ENCODE peak calls at places on chromosomes 3 and 15, in four cellular contexts. T is fibroblast of lung, Y is WTC11, L is foreskin fibroblast. D is an unnamed sample.

GRCh38 chr3:150242220-150242938 is 165.7 kb upstream of the TSC22D2 start:
- DNase-seq in T (peak), Y (no peak), L (peak), D (no peak)

GRCh38 chr3:177778633-177779032 is 581.4 kb upstream of the TBL1XR1 start:
- DNase-seq in T (no peak), Y (no peak), L (no peak), D (no peak)

GRCh38 chr3:105862217-105862616 is 6.6 kb downstream of the CBLB start:
- DNase-seq in T (no peak), Y (no peak), L (no peak), D (no peak)

GRCh38 chr3:131730581-131730980 is 227.8 kb upstream of the MRPL3 start:
- DNase-seq in T (no peak), Y (no peak), L (peak), D (no peak)

GRCh38 chr15:74053497-74053896 is 28.9 kb downstream of the GOLGA6A start:
- DNase-seq in T (no peak), Y (no peak), L (no peak), D (no peak)

GRCh38 chr3:28317438-28318022 is 31.0 kb upstream of the ZCWPW2 start:
- DNase-seq in T (peak), Y (no peak), L (peak), D (no peak)

GRCh38 chr15:77988386-77989301 is 88.9 kb downstream of the TBC1D2B start:
- DNase-seq in T (no peak), Y (no peak), L (no peak), D (no peak)

GRCh38 chr15:31552482-31553099 is 226.0 kb downstream of the KLF13 start:
- DNase-seq in T (peak), Y (no peak), L (no peak), D (no peak)

GRCh38 chr3:194906970-194907629 is 221.4 kb downstream of the FAM43A start:
- DNase-seq in T (no peak), Y (no peak), L (no peak), D (no peak)

GRCh38 chr3:140467104-140467577 is 210.7 kb upstream of the TRIM42 start:
- DNase-seq in T (peak), Y (no peak), L (no peak), D (no peak)

GRCh38 chr3:101703169-101703568 is 16.7 kb upstream of the RPL24 start:
- DNase-seq in T (peak), Y (no peak), L (no peak), D (no peak)

GRCh38 chr15:73982251-73982962 is 9.7 kb downstream of the STOML1 start:
- DNase-seq in T (peak), Y (no peak), L (peak), D (no peak)

GRCh38 chr15:57772223-57772957 is 65.9 kb downstream of the POLR2M start:
- DNase-seq in T (peak), Y (no peak), L (peak), D (no peak)

GRCh38 chr3:50651445-50651844 is 23.3 kb upstream of the DOCK3 start:
- DNase-seq in T (no peak), Y (no peak), L (no peak), D (no peak)

GRCh38 chr3:50655009-50655830 is 19.5 kb upstream of the DOCK3 start:
- DNase-seq in T (no peak), Y (no peak), L (peak), D (no peak)

GRCh38 chr3:50654196-50654595 is 20.5 kb upstream of the DOCK3 start:
- DNase-seq in T (no peak), Y (no peak), L (no peak), D (no peak)

GRCh38 chr3:50651875-50652529 is 22.7 kb upstream of the DOCK3 start:
- DNase-seq in T (no peak), Y (peak), L (no peak), D (no peak)

GRCh38 chr3:50652709-50653108 is 22.0 kb upstream of the DOCK3 start:
- DNase-seq in T (no peak), Y (peak), L (no peak), D (no peak)
- TF ChIP-seq CTCF in T (peak), Y (peak), L (peak), D (peak)

DNA sequence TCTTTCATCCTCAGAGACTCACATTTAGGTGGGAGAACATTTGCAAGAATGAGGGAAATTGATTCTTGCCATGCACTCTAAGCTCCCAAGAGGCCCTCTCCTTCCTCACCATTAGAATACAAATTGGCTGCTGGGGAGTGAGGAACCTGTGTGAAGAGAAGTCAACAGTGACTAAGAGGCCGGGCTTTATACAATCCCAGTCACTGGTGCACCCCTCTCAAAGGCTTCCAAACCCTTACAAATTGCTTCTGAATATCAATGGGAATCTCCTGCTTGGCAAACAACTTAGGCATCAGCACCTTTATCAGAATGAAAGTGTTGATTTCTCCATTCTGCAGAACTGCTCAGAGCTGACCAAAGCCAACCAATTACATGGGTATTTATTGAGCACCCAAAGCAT is 16.5 kb upstream of the RGMA start:
- DNase-seq in T (no peak), Y (no peak), L (no peak), D (no peak)
- TF ChIP-seq CTCF in T (no peak), Y (no peak), L (no peak), D (no peak)

GRCh38 chr3:183592820-183593219 is 37.3 kb upstream of the KLHL6 start:
- DNase-seq in T (no peak), Y (no peak), L (no peak), D (no peak)

GRCh38 chr3:183590442-183590841 is 34.9 kb upstream of the KLHL6 start:
- DNase-seq in T (no peak), Y (no peak), L (no peak), D (no peak)

GRCh38 chr3:183587337-183587736 is 31.8 kb upstream of the KLHL6 start:
- DNase-seq in T (no peak), Y (no peak), L (no peak), D (no peak)

GRCh38 chr3:183594636-183595035 is 39.1 kb upstream of the KLHL6 start:
- DNase-seq in T (no peak), Y (no peak), L (no peak), D (no peak)

DNA sequence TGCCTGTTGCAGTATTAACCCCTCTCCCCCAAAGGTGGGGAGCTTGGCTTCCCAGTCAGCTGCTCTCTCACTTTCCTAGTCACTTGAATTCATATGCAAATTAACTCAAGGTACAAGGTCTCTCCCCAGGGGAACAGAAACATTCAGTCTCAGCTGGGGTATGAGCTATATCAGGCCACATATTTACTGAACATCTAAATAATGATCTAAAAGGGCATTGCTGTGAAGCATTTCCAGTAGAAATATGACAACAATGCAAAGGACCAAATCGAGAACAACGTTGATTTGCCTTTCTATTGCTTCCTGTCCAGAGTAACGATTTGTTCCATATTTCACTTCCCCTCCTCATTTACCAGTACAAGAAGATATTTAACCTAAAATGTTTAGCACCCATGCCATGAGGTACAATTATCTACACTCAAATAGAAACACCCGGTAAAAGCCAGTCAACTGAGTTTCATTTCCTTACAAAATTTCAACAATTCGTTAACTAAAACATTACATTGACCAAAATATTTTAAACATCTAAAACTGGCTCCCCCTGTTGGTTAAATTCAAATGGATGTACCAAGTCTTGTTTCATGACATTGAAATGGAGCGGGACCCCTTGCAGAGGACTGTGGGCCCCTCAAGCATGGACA is 36.5 kb upstream of the KLHL6 start:
- DNase-seq in T (no peak), Y (no peak), L (no peak), D (no peak)
- TF ChIP-seq CTCF in T (peak), Y (no peak), L (peak), D (peak)

GRCh38 chr3:124108446-124108845 is 116.5 kb upstream of the ROPN1 start:
- DNase-seq in T (no peak), Y (no peak), L (no peak), D (no peak)
- TF ChIP-seq CTCF in T (no peak), Y (no peak), L (no peak), D (no peak)

GRCh38 chr15:92900712-92901052 is 558 bp downstream of the CHD2 start:
- DNase-seq in T (no peak), Y (no peak), L (no peak), D (no peak)

GRCh38 chr15:92897620-92898019 is 2.5 kb upstream of the CHD2 start:
- DNase-seq in T (no peak), Y (no peak), L (no peak), D (no peak)

GRCh38 chr15:92899910-92900711 is at the start of gene CHD2:
- DNase-seq in T (peak), Y (peak), L (peak), D (no peak)

GRCh38 chr15:92901053-92901761 is 1.1 kb downstream of the CHD2 start:
- DNase-seq in T (no peak), Y (no peak), L (no peak), D (no peak)

DNA sequence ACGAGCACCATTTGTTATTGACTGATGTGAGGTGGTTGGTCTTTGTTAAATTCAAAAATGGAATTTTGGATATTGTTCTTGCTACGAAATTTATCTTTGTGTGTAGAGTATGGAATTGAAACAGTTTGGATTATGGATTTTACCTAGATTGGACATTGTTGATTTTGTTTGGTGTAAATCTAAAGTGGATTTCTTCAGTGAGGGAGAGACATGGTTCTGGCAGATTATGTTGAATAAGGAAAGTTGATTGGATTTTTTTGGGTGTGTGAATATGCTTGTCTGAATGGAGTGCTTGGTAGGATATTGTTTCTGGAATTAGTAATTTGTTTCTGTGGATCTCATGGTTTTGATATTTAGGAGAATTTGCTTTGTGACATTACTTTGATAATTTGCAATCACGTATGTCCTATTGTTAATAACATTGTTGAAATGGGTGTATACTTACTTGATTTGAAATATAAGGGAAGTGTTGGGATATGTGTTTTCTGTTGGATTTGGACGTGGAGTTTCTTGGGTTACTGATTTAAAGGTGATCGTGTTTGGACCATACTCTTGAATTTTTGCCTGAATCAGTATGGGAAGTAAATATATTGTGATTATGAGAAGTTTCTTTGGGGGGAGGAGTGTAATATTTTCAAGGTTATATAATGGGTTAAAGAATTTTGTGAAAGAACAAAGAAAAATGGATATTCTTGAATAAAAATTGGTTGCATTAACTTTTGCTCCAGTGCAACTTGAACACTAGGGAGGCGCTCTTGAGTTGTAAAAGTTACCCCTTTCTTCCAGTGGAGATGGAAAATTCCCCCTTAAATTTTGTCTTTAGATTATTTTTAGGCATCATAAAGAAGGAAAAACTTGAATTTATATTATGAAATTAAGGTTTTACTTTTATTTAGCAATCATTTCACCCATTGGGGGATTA is 875 bp upstream of the CHD2 start:
- DNase-seq in T (no peak), Y (no peak), L (peak), D (no peak)
- TF ChIP-seq CTCF in T (peak), Y (peak), L (peak), D (peak)

GRCh38 chr3:110491413-110491812 is 580.2 kb upstream of the NECTIN3 start:
- DNase-seq in T (no peak), Y (no peak), L (no peak), D (no peak)

GRCh38 chr3:110495201-110495927 is 576.3 kb upstream of the NECTIN3 start:
- DNase-seq in T (no peak), Y (peak), L (no peak), D (no peak)

GRCh38 chr3:110494728-110495127 is 576.9 kb upstream of the NECTIN3 start:
- DNase-seq in T (no peak), Y (no peak), L (no peak), D (no peak)

GRCh38 chr3:110487840-110488239 is 583.8 kb upstream of the NECTIN3 start:
- DNase-seq in T (no peak), Y (no peak), L (no peak), D (no peak)

GRCh38 chr3:110493752-110494151 is 577.9 kb upstream of the NECTIN3 start:
- DNase-seq in T (no peak), Y (no peak), L (no peak), D (no peak)
- TF ChIP-seq CTCF in T (no peak), Y (no peak), L (no peak), D (no peak)

DNA sequence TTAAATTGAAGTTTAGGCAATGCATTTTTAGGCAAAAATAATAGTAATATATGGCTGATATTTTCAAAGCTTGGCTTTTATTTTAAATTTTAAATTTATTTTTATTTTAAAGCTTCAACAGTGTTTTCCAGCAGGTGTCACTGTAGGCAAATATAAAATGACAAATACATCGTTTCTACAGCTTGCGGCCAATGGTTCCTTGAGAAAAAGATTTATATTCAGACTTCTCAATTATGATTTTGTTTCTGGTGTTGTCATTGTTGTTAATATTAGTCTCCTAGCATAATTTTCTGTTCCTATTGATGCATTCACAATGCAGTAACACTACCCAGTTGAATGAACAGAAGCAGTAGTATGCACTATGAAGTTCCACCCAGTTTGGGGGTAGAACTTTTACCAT is 220.7 kb upstream of the DNAJC19 start:
- DNase-seq in T (peak), Y (no peak), L (no peak), D (no peak)
- TF ChIP-seq CTCF in T (no peak), Y (no peak), L (no peak), D (peak)

GRCh38 chr3:157119369-157119951 is 40.5 kb downstream of the CCNL1 start:
- DNase-seq in T (no peak), Y (no peak), L (no peak), D (no peak)

GRCh38 chr3:157117875-157118654 is 41.9 kb downstream of the CCNL1 start:
- DNase-seq in T (no peak), Y (no peak), L (no peak), D (no peak)

GRCh38 chr3:157122116-157122515 is 37.8 kb downstream of the CCNL1 start:
- DNase-seq in T (peak), Y (no peak), L (peak), D (no peak)

GRCh38 chr3:157121522-157121921 is 38.4 kb downstream of the CCNL1 start:
- DNase-seq in T (no peak), Y (no peak), L (no peak), D (no peak)

GRCh38 chr3:157120071-157120892 is 39.7 kb downstream of the CCNL1 start:
- DNase-seq in T (no peak), Y (no peak), L (no peak), D (no peak)
- TF ChIP-seq CTCF in T (no peak), Y (no peak), L (no peak), D (no peak)